ENCODE peak calls at places on chromosomes 11 and 22, in seven cellular contexts. P is K562, T is HepG2, E is GM12892, G is SK-N-SH, N is H1, A is GM12878. J is an unnamed sample.

GRCh38 chr11:16840951-16841350 is 102.5 kb downstream of the C11orf58 start:
- DNase-seq in N (no peak), P (no peak), E (no peak), G (no peak), A (no peak), T (no peak), J (no peak)

GRCh38 chr11:100010393-100010792 is 676.7 kb upstream of the ARHGAP42 start:
- DNase-seq in A (no peak), T (no peak), N (peak), E (no peak), G (no peak), P (no peak), J (no peak)

GRCh38 chr11:102850973-102851745 is 7.8 kb upstream of the MMP3 start:
- DNase-seq in A (no peak), T (no peak), G (no peak), E (no peak), P (no peak), N (no peak), J (no peak)

GRCh38 chr22:18110194-18110943 is at the start of gene TUBA8:
- DNase-seq in A (no peak), P (no peak), T (no peak), G (peak), E (peak), N (peak), J (peak)

GRCh38 chr11:111586305-111586915 is 15.8 kb upstream of the SIK2 start:
- DNase-seq in E (no peak), G (peak), T (peak), P (peak), N (no peak), A (no peak), J (no peak)

GRCh38 chr11:9263840-9264380 is 1.2 kb downstream of the DENND5A start:
- DNase-seq in E (peak), P (peak), T (peak), G (peak), N (no peak), A (peak), J (peak)

GRCh38 chr11:128620306-128621175 is 33.2 kb upstream of the ETS1 start:
- DNase-seq in G (no peak), A (no peak), N (no peak), T (no peak), P (peak), E (no peak), J (no peak)

GRCh38 chr11:30533445-30533947 is 52.7 kb downstream of the MPPED2 start:
- DNase-seq in N (no peak), G (no peak), A (no peak), T (no peak), E (no peak), P (no peak), J (no peak)

GRCh38 chr11:130608267-130608666 is 159.8 kb downstream of the ADAMTS15 start:
- DNase-seq in P (no peak), T (no peak), A (no peak), E (no peak), N (no peak), G (no peak), J (no peak)

GRCh38 chr11:26028294-26028954 is 303.5 kb upstream of the ANO3 start:
- DNase-seq in N (no peak), G (no peak), P (no peak), E (no peak), A (no peak), T (peak), J (no peak)

GRCh38 chr11:70786021-70786665 is 387.8 kb downstream of the CTTN start:
- DNase-seq in N (no peak), T (no peak), P (no peak), E (no peak), A (no peak), G (no peak), J (no peak)

GRCh38 chr11:70783356-70783755 is 385.0 kb downstream of the CTTN start:
- DNase-seq in A (no peak), G (peak), P (no peak), T (no peak), N (no peak), E (no peak), J (no peak)

GRCh38 chr11:70782401-70782913 is 384.1 kb downstream of the CTTN start:
- DNase-seq in N (no peak), T (no peak), E (no peak), P (no peak), G (no peak), A (no peak), J (no peak)

GRCh38 chr11:70783821-70784220 is 385.5 kb downstream of the CTTN start:
- DNase-seq in E (no peak), P (no peak), N (no peak), A (no peak), G (no peak), T (no peak), J (no peak)

DNA sequence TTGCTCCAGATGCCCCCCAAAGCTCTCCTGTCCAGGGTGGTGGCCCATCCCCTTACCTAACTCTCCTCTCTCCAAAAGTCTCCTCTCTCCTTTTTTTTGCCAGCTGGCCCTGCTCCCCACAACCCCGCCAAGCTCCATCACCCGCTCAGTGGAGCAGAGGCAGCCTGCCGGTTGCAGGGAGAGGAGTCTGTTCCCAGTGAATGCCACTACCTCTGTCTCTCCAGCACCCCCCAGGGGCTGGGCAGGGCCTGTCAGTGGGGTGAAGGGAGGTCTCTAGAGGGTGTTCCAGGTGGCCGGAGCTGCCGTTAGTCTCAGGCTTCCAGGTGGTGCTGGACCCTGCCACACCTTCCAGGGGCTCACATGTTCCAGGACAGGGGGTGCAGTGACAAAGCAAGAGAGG is 387.0 kb downstream of the CTTN start:
- DNase-seq in N (no peak), T (no peak), P (no peak), E (no peak), A (no peak), G (no peak), J (no peak)
- TF ChIP-seq TAF1 in N (no peak), T (no peak), P (no peak), E (no peak), A (no peak), G (no peak), J (no peak)

GRCh38 chr11:45666648-45667642 is 1.5 kb upstream of the CHST1 start:
- DNase-seq in E (no peak), P (no peak), T (no peak), A (no peak), N (no peak), G (no peak), J (no peak)

GRCh38 chr11:45665933-45666647 is 668 bp upstream of the CHST1 start:
- DNase-seq in T (no peak), A (no peak), E (no peak), N (peak), G (no peak), P (no peak), J (no peak)

GRCh38 chr11:45664376-45665205 is 831 bp downstream of the CHST1 start:
- DNase-seq in A (no peak), T (no peak), E (no peak), G (peak), N (peak), P (no peak), J (no peak)

GRCh38 chr11:45663486-45664375 is 1.7 kb downstream of the CHST1 start:
- DNase-seq in G (no peak), E (no peak), P (no peak), N (no peak), T (no peak), A (no peak), J (no peak)

DNA sequence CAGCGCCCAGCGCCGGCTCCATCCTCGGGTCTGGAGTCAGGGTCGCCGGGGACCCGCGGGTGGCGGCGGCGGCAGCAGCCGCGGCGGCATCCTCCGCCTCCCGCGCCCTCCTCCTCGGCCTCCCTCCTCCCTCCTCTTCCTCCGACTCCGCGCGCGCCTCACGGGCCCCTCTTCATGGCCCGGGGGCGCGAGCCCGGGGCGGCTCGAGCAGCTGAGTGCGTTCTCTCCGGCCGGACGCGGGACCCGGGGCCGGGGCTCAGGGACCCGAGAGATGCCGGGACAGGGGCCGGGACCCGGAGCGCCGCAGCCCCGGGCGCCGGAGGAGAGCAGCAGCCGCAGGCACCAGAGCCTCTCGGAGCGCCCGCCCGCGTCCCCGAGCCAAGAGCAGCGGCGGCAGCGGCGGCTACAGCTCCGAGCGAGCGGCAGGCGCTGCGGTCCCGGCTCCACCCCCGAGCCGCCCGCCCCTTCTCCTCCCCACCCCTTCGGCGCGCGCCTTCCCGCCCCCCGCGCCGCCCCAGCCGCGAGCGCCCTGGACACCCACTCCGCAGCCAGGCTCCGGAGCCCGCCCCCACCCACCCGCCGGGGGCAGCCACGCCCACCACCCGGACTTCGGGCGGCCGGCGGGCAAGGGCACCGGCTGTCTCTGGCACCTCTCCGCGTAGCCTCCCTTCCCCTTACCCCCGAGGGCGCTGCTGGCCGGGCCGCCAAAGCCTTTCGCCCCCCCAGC is at the start of gene CHST1:
- DNase-seq in N (peak), G (peak), P (peak), E (no peak), A (no peak), T (no peak), J (no peak)
- TF ChIP-seq TAF1 in N (no peak), G (no peak), P (no peak), E (no peak), A (no peak), T (no peak), J (no peak)

DNA sequence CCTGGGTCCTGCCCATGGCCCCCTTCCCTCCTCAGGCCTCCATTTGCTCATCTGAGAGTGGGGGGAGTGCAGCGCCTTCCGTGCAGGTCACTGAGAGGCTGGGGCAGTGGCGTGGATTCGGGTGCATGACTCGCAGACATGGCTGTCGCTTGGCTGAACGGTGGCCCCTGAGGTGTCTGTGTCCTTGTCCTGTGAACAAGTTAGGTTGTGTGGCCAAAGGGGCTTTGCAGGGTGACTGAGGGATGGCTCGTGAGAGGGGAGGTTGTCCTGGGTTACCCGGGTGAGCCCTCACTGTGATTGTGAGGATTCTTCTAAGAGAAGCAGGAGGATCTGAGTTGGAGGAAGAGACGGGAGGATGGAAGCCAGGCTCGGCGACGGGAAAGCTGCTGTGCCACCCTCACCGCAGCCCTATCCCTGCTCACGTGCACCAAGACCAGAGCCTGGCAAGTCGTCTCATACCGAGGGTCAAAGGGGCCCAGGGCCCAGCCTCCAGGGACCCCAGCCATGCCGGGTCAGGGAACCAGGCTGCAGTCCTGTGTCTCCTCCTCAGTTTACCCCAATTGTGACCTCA is 79.1 kb downstream of the KCNQ1 start:
- DNase-seq in E (peak), P (no peak), G (peak), T (no peak), N (no peak), A (no peak), J (peak)
- TF ChIP-seq TAF1 in E (no peak), P (no peak), G (no peak), T (no peak), N (no peak), A (no peak), J (no peak)

DNA sequence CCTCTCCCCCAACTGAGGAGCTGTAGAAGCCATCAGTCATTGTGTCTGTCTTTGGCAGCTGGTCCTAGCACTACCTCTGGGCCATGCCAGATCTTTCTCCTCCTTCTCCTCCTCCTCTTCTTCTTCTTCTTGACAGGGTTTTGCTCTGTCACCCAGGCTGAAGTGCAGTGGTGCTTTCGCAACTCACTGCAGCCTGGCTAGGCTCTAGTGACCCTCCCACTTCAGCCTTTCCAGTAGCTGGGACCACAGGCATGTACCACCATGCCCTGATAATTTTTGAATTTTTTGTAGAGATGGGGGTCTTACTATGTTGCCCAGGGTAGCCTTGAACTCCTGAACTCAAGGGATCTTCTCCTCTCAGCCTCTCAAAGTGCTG is 50.1 kb upstream of the SHANK2 start:
- DNase-seq in A (no peak), P (no peak), G (no peak), E (no peak), T (no peak), N (no peak), J (no peak)
- TF ChIP-seq TAF1 in A (no peak), P (no peak), G (no peak), E (no peak), T (no peak), N (no peak), J (no peak)

GRCh38 chr11:61417670-61418069 is 12.1 kb downstream of the CPSF7 start:
- DNase-seq in E (no peak), P (no peak), T (peak), A (no peak), N (no peak), G (no peak), J (no peak)
- TF ChIP-seq TAF1 in E (no peak), P (no peak), T (no peak), A (no peak), N (no peak), G (no peak), J (no peak)

J was measured in GM12891.